ENCODE peak calls at places on chromosomes 4 and X, in nine cellular contexts. One of them, this sample, is unnamed.

GRCh38 chr4:185256444-185256843 is 47.0 kb downstream of the SNX25 start:
- DNase-seq in fibroblast of lung: no peak
- DNase-seq in H9: no peak
- DNase-seq in A549: no peak
- DNase-seq in astrocyte: peak; percentile 76
- DNase-seq in mammary epithelial cell: peak; percentile 65
- DNase-seq in GM13976: no peak
- DNase-seq in lower leg skin: no peak
- DNase-seq in omental fat pad: no peak
- DNase-seq in this sample: peak; percentile 48

GRCh38 chr4:102196221-102196620 is 149.1 kb downstream of the SLC39A8 start:
- DNase-seq in fibroblast of lung: no peak
- DNase-seq in H9: no peak
- DNase-seq in A549: no peak
- DNase-seq in astrocyte: peak; percentile 65
- DNase-seq in mammary epithelial cell: peak; percentile 37
- DNase-seq in GM13976: no peak
- DNase-seq in lower leg skin: no peak
- DNase-seq in omental fat pad: no peak
- DNase-seq in this sample: peak; percentile 32

GRCh38 chr4:145525291-145525740 is 43.7 kb downstream of the SMAD1 start:
- DNase-seq in fibroblast of lung: peak; percentile 83
- DNase-seq in H9: no peak
- DNase-seq in A549: no peak
- DNase-seq in astrocyte: no peak
- DNase-seq in mammary epithelial cell: no peak
- DNase-seq in GM13976: no peak
- DNase-seq in lower leg skin: no peak
- DNase-seq in omental fat pad: no peak
- DNase-seq in this sample: peak; percentile 47

GRCh38 chrX:47143894-47144625 is 442 bp downstream of the NDUFB11 start:
- DNase-seq in fibroblast of lung: peak; percentile 52
- DNase-seq in H9: no peak
- DNase-seq in A549: peak; percentile 61
- DNase-seq in astrocyte: peak; percentile 8
- DNase-seq in mammary epithelial cell: no peak
- DNase-seq in GM13976: peak; percentile 66
- DNase-seq in lower leg skin: peak; percentile 21
- DNase-seq in omental fat pad: no peak
- DNase-seq in this sample: peak; percentile 38

GRCh38 chrX:74421181-74422028 is at the start of gene SLC16A2:
- DNase-seq in fibroblast of lung: peak; percentile 80
- DNase-seq in H9: peak; percentile 69
- DNase-seq in A549: peak; percentile 72
- DNase-seq in astrocyte: peak; percentile 76
- DNase-seq in mammary epithelial cell: peak; percentile 64
- DNase-seq in GM13976: peak; percentile 58
- DNase-seq in lower leg skin: peak; percentile 52
- DNase-seq in omental fat pad: no peak
- DNase-seq in this sample: peak; percentile 73

GRCh38 chrX:30023451-30023850 is 191.9 kb upstream of the MAGEB2 start:
- DNase-seq in fibroblast of lung: no peak
- DNase-seq in H9: no peak
- DNase-seq in A549: no peak
- DNase-seq in astrocyte: peak; percentile 35
- DNase-seq in mammary epithelial cell: no peak
- DNase-seq in GM13976: no peak
- DNase-seq in lower leg skin: no peak
- DNase-seq in omental fat pad: no peak
- DNase-seq in this sample: no peak

GRCh38 chr4:7374571-7374970 is 60.2 kb downstream of the PSAPL1 start:
- DNase-seq in fibroblast of lung: no peak
- DNase-seq in H9: no peak
- DNase-seq in A549: no peak
- DNase-seq in astrocyte: no peak
- DNase-seq in mammary epithelial cell: no peak
- DNase-seq in GM13976: no peak
- DNase-seq in lower leg skin: no peak
- DNase-seq in omental fat pad: no peak
- DNase-seq in this sample: no peak

GRCh38 chr4:93710101-93710846 is 118.3 kb upstream of the ATOH1 start:
- DNase-seq in fibroblast of lung: peak; percentile 11
- DNase-seq in H9: peak; percentile 56
- DNase-seq in A549: no peak
- DNase-seq in astrocyte: no peak
- DNase-seq in mammary epithelial cell: peak; percentile 5
- DNase-seq in GM13976: peak; percentile 6
- DNase-seq in lower leg skin: no peak
- DNase-seq in omental fat pad: no peak
- DNase-seq in this sample: no peak

GRCh38 chr4:123597586-123597985 is 201.0 kb downstream of the SPRY1 start:
- DNase-seq in fibroblast of lung: peak; percentile 17
- DNase-seq in H9: no peak
- DNase-seq in A549: no peak
- DNase-seq in astrocyte: peak; percentile 78
- DNase-seq in mammary epithelial cell: peak; percentile 82
- DNase-seq in GM13976: no peak
- DNase-seq in lower leg skin: no peak
- DNase-seq in omental fat pad: no peak
- DNase-seq in this sample: peak; percentile 65

GRCh38 chrX:18887821-18888205 is 96.1 kb downstream of the PHKA2 start:
- DNase-seq in fibroblast of lung: peak; percentile 26
- DNase-seq in H9: no peak
- DNase-seq in A549: no peak
- DNase-seq in astrocyte: no peak
- DNase-seq in mammary epithelial cell: no peak
- DNase-seq in GM13976: no peak
- DNase-seq in lower leg skin: no peak
- DNase-seq in omental fat pad: no peak
- DNase-seq in this sample: no peak

GRCh38 chr4:75009138-75009537 is 76.2 kb downstream of the PARM1 start:
- DNase-seq in fibroblast of lung: no peak
- DNase-seq in H9: no peak
- DNase-seq in A549: no peak
- DNase-seq in astrocyte: no peak
- DNase-seq in mammary epithelial cell: no peak
- DNase-seq in GM13976: no peak
- DNase-seq in lower leg skin: no peak
- DNase-seq in omental fat pad: no peak
- DNase-seq in this sample: no peak

DNA sequence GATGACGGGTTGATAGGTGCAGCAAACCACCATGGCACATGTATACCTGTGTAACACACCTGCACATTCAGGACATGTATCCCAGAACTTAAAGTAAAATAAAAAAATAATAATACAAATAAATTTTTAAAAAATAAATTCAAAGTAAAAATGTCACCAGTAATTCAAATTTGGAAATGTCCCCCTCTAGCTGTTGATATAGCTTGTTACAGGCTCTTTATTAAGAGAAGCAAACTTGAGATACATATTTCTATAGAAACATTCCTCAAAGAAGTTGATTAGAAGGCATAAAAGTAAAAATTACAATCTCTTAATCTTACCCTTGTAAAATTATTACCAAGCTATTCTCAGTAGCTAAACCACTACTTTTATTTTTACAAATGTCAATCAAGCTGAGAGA is 1397.0 kb downstream of the FAM133A start:
- DNase-seq in fibroblast of lung: no peak
- DNase-seq in H9: no peak
- DNase-seq in A549: no peak
- DNase-seq in astrocyte: no peak
- DNase-seq in mammary epithelial cell: no peak
- DNase-seq in GM13976: no peak
- DNase-seq in lower leg skin: no peak
- DNase-seq in omental fat pad: no peak
- DNase-seq in this sample: peak; percentile 19
- TF ChIP-seq CTCF in fibroblast of lung: no peak
- TF ChIP-seq CTCF in H9: peak; percentile 57
- TF ChIP-seq CTCF in A549: no peak
- TF ChIP-seq CTCF in astrocyte: peak; percentile 12
- TF ChIP-seq CTCF in mammary epithelial cell: peak; percentile 45
- TF ChIP-seq CTCF in GM13976: no peak
- TF ChIP-seq CTCF in lower leg skin: no peak
- TF ChIP-seq CTCF in omental fat pad: no peak
- TF ChIP-seq CTCF in this sample: peak; percentile 41

DNA sequence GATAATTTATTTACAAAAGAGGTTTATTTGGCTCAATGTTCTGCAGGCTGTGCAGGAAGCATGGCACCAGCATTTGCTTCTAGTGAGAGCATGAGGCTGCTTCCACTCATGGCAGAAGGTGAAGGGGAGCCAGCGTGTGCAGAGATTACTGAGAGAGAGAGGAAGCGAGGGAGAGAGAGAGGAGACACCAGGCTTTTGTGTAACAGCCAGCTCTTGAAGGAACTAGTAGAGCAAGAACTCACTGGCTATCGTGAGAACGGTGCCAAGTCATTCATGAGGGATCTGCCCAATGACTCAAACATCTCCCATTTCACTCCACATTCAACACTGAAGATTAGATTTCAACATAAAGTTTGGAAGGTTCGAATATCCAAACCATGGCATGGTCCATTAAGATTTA is 12.7 kb downstream of the GUCY1A1 start:
- DNase-seq in fibroblast of lung: peak; percentile 79
- DNase-seq in H9: no peak
- DNase-seq in A549: no peak
- DNase-seq in astrocyte: no peak
- DNase-seq in mammary epithelial cell: peak; percentile 45
- DNase-seq in GM13976: no peak
- DNase-seq in lower leg skin: no peak
- DNase-seq in omental fat pad: no peak
- DNase-seq in this sample: peak; percentile 15
- TF ChIP-seq CTCF in fibroblast of lung: no peak
- TF ChIP-seq CTCF in H9: no peak
- TF ChIP-seq CTCF in A549: no peak
- TF ChIP-seq CTCF in astrocyte: no peak
- TF ChIP-seq CTCF in mammary epithelial cell: no peak
- TF ChIP-seq CTCF in GM13976: no peak
- TF ChIP-seq CTCF in lower leg skin: no peak
- TF ChIP-seq CTCF in omental fat pad: no peak
- TF ChIP-seq CTCF in this sample: no peak

DNA sequence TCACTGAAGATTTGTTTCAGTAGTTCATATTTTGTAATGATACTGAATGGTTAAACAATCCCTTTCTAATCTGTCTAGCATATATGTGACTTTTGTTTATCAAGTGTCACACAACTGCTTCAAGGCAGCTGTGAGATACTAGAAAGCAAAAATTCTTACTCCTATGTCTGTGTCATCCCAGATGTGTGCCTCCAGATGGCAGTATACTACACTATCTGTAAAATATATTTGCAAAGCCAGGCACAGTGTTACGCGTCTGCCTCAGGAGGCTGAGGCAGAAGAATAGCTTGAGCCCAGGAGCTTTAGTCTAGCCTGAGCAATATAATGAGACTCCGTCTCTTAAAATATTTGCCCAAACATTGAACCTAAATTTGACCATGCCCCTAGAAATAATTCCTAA is 4.0 kb downstream of the NUDT10 start:
- DNase-seq in fibroblast of lung: peak; percentile 58
- DNase-seq in H9: peak; percentile 30
- DNase-seq in A549: peak; percentile 22
- DNase-seq in astrocyte: peak; percentile 27
- DNase-seq in mammary epithelial cell: peak; percentile 25
- DNase-seq in GM13976: peak; percentile 46
- DNase-seq in lower leg skin: no peak
- DNase-seq in omental fat pad: no peak
- DNase-seq in this sample: peak; percentile 45
- TF ChIP-seq CTCF in fibroblast of lung: peak; percentile 54
- TF ChIP-seq CTCF in H9: peak; percentile 64
- TF ChIP-seq CTCF in A549: peak; percentile 41
- TF ChIP-seq CTCF in astrocyte: peak; percentile 36
- TF ChIP-seq CTCF in mammary epithelial cell: peak; percentile 66
- TF ChIP-seq CTCF in GM13976: peak; percentile 28
- TF ChIP-seq CTCF in lower leg skin: no peak
- TF ChIP-seq CTCF in omental fat pad: no peak
- TF ChIP-seq CTCF in this sample: peak; percentile 63

DNA sequence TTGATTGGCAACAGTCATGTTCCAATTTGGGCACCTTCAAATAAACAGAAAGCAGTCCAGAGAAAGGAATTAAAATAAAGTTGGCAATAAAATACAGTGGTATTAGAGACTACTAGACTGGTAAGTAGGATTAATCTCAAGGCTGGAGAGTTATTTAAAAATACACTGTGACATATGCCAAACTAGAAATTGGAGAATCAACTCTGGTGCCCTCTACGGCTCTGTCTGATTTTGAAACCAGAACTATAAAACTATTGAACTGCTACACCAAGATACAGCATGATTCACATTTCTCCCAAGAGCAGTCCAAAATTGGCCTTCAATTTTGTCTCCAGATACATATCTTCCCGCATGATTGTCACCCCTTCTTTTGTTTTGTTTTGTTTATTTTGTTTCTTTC is 78.7 kb upstream of the FAM47B start:
- DNase-seq in fibroblast of lung: no peak
- DNase-seq in H9: no peak
- DNase-seq in A549: no peak
- DNase-seq in astrocyte: no peak
- DNase-seq in mammary epithelial cell: no peak
- DNase-seq in GM13976: no peak
- DNase-seq in lower leg skin: no peak
- DNase-seq in omental fat pad: no peak
- DNase-seq in this sample: no peak
- TF ChIP-seq CTCF in fibroblast of lung: no peak
- TF ChIP-seq CTCF in H9: no peak
- TF ChIP-seq CTCF in A549: no peak
- TF ChIP-seq CTCF in astrocyte: no peak
- TF ChIP-seq CTCF in mammary epithelial cell: no peak
- TF ChIP-seq CTCF in GM13976: no peak
- TF ChIP-seq CTCF in lower leg skin: no peak
- TF ChIP-seq CTCF in omental fat pad: no peak
- TF ChIP-seq CTCF in this sample: no peak

DNA sequence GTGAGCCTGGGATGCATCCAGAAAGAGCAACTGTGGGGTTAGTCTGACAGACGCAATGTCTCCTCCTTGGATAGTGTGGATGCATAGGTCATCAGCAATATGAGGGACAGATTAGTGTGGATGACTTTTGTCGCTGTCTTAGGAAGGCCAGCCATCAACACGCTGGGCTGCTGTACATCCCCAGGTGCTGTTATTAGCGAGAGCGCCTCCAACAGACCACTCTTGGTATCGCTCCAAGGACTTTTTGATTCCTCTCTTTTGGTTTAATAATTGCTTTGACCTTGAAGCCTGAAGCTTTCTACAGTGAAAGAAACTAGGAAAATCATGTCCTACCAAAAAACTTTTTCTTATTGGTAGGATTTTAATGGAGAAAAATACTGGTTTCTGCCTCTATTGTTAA is 76.7 kb downstream of the TMEM131L start:
- DNase-seq in fibroblast of lung: no peak
- DNase-seq in H9: no peak
- DNase-seq in A549: no peak
- DNase-seq in astrocyte: no peak
- DNase-seq in mammary epithelial cell: no peak
- DNase-seq in GM13976: no peak
- DNase-seq in lower leg skin: no peak
- DNase-seq in omental fat pad: no peak
- DNase-seq in this sample: no peak
- TF ChIP-seq CTCF in fibroblast of lung: no peak
- TF ChIP-seq CTCF in H9: peak; percentile 63
- TF ChIP-seq CTCF in A549: no peak
- TF ChIP-seq CTCF in astrocyte: no peak
- TF ChIP-seq CTCF in mammary epithelial cell: no peak
- TF ChIP-seq CTCF in GM13976: no peak
- TF ChIP-seq CTCF in lower leg skin: no peak
- TF ChIP-seq CTCF in omental fat pad: no peak
- TF ChIP-seq CTCF in this sample: no peak

This sample was measured in fibroblast of the aortic adventitia.